ENCODE peak calls at places on chromosome 14, in seven cellular contexts. Z is cardiac fibroblast, I is epithelial cell of proximal tubule, H is fibroblast of the aortic adventitia, N is astrocyte, B is A549, W is GM23338. R is an unnamed sample.

GRCh38 chr14:31122098-31122611 is 85.4 kb downstream of the HECTD1 start:
- DNase-seq in Z (peak), I (no peak), H (no peak), N (peak), B (no peak), W (no peak), R (peak)

GRCh38 chr14:96257900-96258299 is 1.9 kb downstream of the BDKRB1 start:
- DNase-seq in Z (no peak), I (no peak), H (no peak), N (no peak), B (no peak), W (no peak), R (no peak)

GRCh38 chr14:77041837-77042557 is 13.5 kb upstream of the IRF2BPL start:
- DNase-seq in Z (peak), I (no peak), H (peak), N (peak), B (no peak), W (no peak), R (peak)

GRCh38 chr14:61802010-61802621 is 39.9 kb downstream of the SNAPC1 start:
- DNase-seq in Z (no peak), I (no peak), H (no peak), N (no peak), B (no peak), W (no peak), R (no peak)

GRCh38 chr14:67636361-67636919 is 16.7 kb downstream of the ARG2 start:
- DNase-seq in Z (peak), I (peak), H (peak), N (no peak), B (no peak), W (no peak), R (peak)

GRCh38 chr14:54669759-54670630 is 103.1 kb downstream of the SAMD4A start:
- DNase-seq in Z (peak), I (no peak), H (peak), N (peak), B (no peak), W (no peak), R (peak)

GRCh38 chr14:104172349-104172748 is 34.0 kb downstream of the KIF26A start:
- DNase-seq in Z (no peak), I (no peak), H (no peak), N (no peak), B (no peak), W (no peak), R (no peak)

GRCh38 chr14:36506732-36507614 is 13.1 kb downstream of the NKX2-1 start:
- DNase-seq in Z (no peak), I (no peak), H (no peak), N (no peak), B (no peak), W (no peak), R (no peak)

GRCh38 chr14:59055439-59056045 is 132.9 kb upstream of the DAAM1 start:
- DNase-seq in Z (peak), I (no peak), H (peak), N (peak), B (peak), W (peak), R (peak)

GRCh38 chr14:68637106-68638021 is 155.5 kb downstream of the ZFP36L1 start:
- DNase-seq in Z (peak), I (no peak), H (peak), N (peak), B (no peak), W (no peak), R (no peak)

GRCh38 chr14:57051633-57052032 is 217.1 kb downstream of the EXOC5 start:
- DNase-seq in Z (no peak), I (no peak), H (no peak), N (no peak), B (no peak), W (peak), R (no peak)

GRCh38 chr14:89498836-89499235 is 81.8 kb upstream of the FOXN3 start:
- DNase-seq in Z (no peak), I (no peak), H (no peak), N (no peak), B (no peak), W (no peak), R (no peak)

GRCh38 chr14:102907980-102908730 is 14.3 kb upstream of the AMN start:
- DNase-seq in Z (no peak), I (no peak), H (no peak), N (no peak), B (no peak), W (no peak), R (no peak)

GRCh38 chr14:51666831-51667230 is 15.1 kb downstream of the FRMD6 start:
- DNase-seq in Z (no peak), I (no peak), H (peak), N (no peak), B (no peak), W (no peak), R (no peak)

GRCh38 chr14:78143489-78144145 is 26.6 kb upstream of the NRXN3 start:
- DNase-seq in Z (no peak), I (peak), H (peak), N (peak), B (peak), W (no peak), R (peak)

GRCh38 chr14:77177623-77178185 is 3.9 kb upstream of the TMEM63C start:
- DNase-seq in Z (no peak), I (no peak), H (no peak), N (no peak), B (no peak), W (no peak), R (no peak)

GRCh38 chr14:58100735-58101368 is 51.2 kb downstream of the ARMH4 start:
- DNase-seq in Z (no peak), I (no peak), H (peak), N (peak), B (no peak), W (no peak), R (peak)

GRCh38 chr14:99626041-99626648 is 18.8 kb upstream of the HHIPL1 start:
- DNase-seq in Z (no peak), I (no peak), H (no peak), N (peak), B (no peak), W (no peak), R (no peak)

GRCh38 chr14:32578181-32578580 is 249.1 kb downstream of the AKAP6 start:
- DNase-seq in Z (no peak), I (no peak), H (no peak), N (no peak), B (no peak), W (no peak), R (no peak)

GRCh38 chr14:75295061-75295461 is 16.4 kb downstream of the FOS start:
- DNase-seq in Z (peak), I (no peak), H (peak), N (peak), B (peak), W (peak), R (peak)

GRCh38 chr14:39107624-39108023 is 4.6 kb upstream of the SEC23A start:
- DNase-seq in Z (peak), I (no peak), H (peak), N (peak), B (peak), W (peak), R (peak)

GRCh38 chr14:59328410-59328809 is 136.8 kb downstream of the GPR135 start:
- DNase-seq in Z (no peak), I (no peak), H (no peak), N (no peak), B (no peak), W (no peak), R (peak)

GRCh38 chr14:31241450-31242114 is 34.0 kb upstream of the HECTD1 start:
- DNase-seq in Z (peak), I (no peak), H (peak), N (no peak), B (no peak), W (no peak), R (no peak)

GRCh38 chr14:104576607-104577332 is 2.8 kb upstream of the C14orf180 start:
- DNase-seq in Z (peak), I (no peak), H (peak), N (no peak), B (no peak), W (no peak), R (no peak)

GRCh38 chr14:41362134-41362533 is 244.5 kb upstream of the LRFN5 start:
- DNase-seq in Z (no peak), I (no peak), H (no peak), N (no peak), B (no peak), W (peak), R (peak)

GRCh38 chr14:106820119-106820518 is 1293.7 kb downstream of the TMEM121 start:
- DNase-seq in Z (no peak), I (no peak), H (no peak), N (no peak), B (no peak), W (no peak), R (no peak)

GRCh38 chr14:73589128-73589527 is 2.5 kb upstream of the ACOT4 start:
- DNase-seq in Z (no peak), I (no peak), H (no peak), N (no peak), B (no peak), W (no peak), R (no peak)

GRCh38 chr14:100076133-100076532 is 10.9 kb downstream of the EVL start:
- DNase-seq in Z (peak), I (no peak), H (peak), N (no peak), B (peak), W (peak), R (peak)

GRCh38 chr14:61536661-61537566 is 158.4 kb upstream of the HIF1A start:
- DNase-seq in Z (no peak), I (no peak), H (no peak), N (no peak), B (no peak), W (no peak), R (no peak)

GRCh38 chr14:32865827-32866376 is 72.8 kb upstream of the NPAS3 start:
- DNase-seq in Z (no peak), I (no peak), H (no peak), N (no peak), B (no peak), W (no peak), R (no peak)

GRCh38 chr14:69786628-69787027 is 10.4 kb downstream of the SLC10A1 start:
- DNase-seq in Z (no peak), I (no peak), H (no peak), N (no peak), B (no peak), W (no peak), R (no peak)

GRCh38 chr14:98984719-98985041 is 287.3 kb downstream of the BCL11B start:
- DNase-seq in Z (no peak), I (no peak), H (no peak), N (no peak), B (no peak), W (no peak), R (no peak)

GRCh38 chr14:53620325-53620716 is 336.3 kb downstream of the BMP4 start:
- DNase-seq in Z (peak), I (peak), H (peak), N (peak), B (no peak), W (no peak), R (no peak)

DNA sequence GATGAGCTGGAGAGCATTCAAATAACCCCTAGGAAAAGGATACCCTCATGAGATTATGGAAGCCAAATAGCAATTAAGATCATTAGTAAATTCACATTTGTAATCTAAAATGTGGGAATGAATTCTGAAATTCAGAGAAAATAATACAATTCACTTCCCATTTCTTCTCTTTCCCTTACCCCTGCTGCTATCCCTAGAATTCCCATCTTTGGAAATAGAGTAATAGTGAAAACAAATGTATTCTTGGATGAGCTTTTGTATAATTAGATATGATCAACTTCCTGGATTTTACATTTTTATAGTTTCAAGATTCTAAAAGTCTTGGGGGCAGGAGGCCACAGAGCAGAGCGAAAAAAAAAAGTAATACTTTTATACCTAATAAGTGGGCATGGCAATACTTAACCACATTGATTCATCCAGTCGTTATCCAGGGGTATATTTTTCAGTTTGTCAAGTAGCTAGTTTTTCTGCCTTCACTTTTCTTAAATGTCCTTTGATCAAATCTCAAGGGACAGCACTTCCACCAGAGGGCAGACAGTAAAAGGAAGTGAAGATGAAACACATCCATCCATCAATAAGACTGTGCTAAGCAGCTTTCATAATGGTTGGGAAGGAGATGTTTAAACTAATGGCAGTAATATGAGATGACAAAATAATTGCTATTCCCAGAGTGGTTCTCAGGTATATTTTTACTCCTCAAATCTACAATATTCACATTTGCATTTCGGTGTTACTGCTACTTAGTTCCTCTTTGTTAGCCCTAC is 401.3 kb downstream of the DIO2 start:
- DNase-seq in Z (peak), I (no peak), H (no peak), N (no peak), B (peak), W (peak), R (peak)
- TF ChIP-seq CTCF in Z (peak), I (peak), H (no peak), N (peak), B (peak), W (peak), R (peak)

GRCh38 chr14:101709533-101709881 is 52.0 kb upstream of the PPP2R5C start:
- DNase-seq in Z (no peak), I (no peak), H (no peak), N (no peak), B (no peak), W (no peak), R (no peak)

GRCh38 chr14:101707285-101707842 is 54.1 kb upstream of the PPP2R5C start:
- DNase-seq in Z (peak), I (peak), H (peak), N (peak), B (peak), W (peak), R (peak)

GRCh38 chr14:101707863-101708620 is 53.5 kb upstream of the PPP2R5C start:
- DNase-seq in Z (no peak), I (no peak), H (no peak), N (no peak), B (no peak), W (no peak), R (no peak)

GRCh38 chr14:101709962-101710891 is 51.3 kb upstream of the PPP2R5C start:
- DNase-seq in Z (no peak), I (no peak), H (no peak), N (no peak), B (no peak), W (no peak), R (peak)

DNA sequence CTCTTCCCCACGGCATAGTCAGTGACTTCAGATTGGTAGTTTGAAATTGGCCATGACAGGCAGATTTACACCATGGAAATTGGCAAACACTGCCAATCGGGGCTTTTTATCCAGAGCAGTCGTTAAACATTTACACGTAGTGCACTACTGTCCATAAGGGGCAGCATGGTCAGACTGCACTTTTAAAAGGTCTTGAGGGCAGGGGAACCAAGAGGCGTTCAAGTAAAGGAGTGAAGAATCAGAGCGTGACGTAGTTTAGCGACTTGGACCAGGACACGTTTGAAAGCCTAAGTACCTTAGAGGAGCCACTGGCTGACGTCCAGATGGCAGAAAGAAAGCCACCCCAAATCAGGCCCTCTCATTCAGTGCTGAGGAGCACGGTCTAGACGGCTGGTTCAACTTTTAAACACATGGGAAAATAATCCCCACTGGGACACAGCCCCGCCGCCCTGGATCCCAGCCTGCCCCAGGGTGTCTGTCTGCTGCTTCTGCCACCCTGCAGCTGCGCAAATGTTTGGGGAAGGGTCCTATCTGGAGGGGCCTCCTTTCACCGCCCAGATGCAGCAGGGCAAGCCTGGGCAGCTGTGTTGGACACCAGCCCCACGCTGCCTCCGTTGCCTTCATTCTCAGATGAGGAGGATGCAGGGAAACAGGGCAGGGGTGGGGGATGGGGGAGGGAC is 52.5 kb upstream of the PPP2R5C start:
- DNase-seq in Z (no peak), I (no peak), H (no peak), N (no peak), B (no peak), W (no peak), R (no peak)
- H3K4me3 ChIP-seq in Z (no peak), I (no peak), H (no peak), N (no peak), B (no peak), W (no peak), R (no peak)

GRCh38 chr14:66610154-66610563 is 102.2 kb downstream of the GPHN start:
- DNase-seq in Z (peak), I (no peak), H (no peak), N (no peak), B (no peak), W (peak), R (peak)
- TF ChIP-seq CTCF in Z (peak), I (peak), H (peak), N (peak), B (peak), W (peak), R (peak)

GRCh38 chr14:71333705-71334104 is 426.4 kb downstream of the PCNX1 start:
- DNase-seq in Z (no peak), I (no peak), H (no peak), N (no peak), B (no peak), W (no peak), R (no peak)

GRCh38 chr14:71332476-71332875 is 425.2 kb downstream of the PCNX1 start:
- DNase-seq in Z (no peak), I (no peak), H (no peak), N (no peak), B (no peak), W (no peak), R (no peak)

GRCh38 chr14:71338153-71338552 is 430.9 kb downstream of the PCNX1 start:
- DNase-seq in Z (no peak), I (no peak), H (no peak), N (no peak), B (no peak), W (no peak), R (no peak)

GRCh38 chr14:71339650-71340415 is 432.6 kb downstream of the PCNX1 start:
- DNase-seq in Z (no peak), I (no peak), H (peak), N (no peak), B (no peak), W (no peak), R (no peak)

GRCh38 chr14:71336488-71337192 is 429.4 kb downstream of the PCNX1 start:
- DNase-seq in Z (no peak), I (no peak), H (no peak), N (no peak), B (no peak), W (no peak), R (no peak)
- H3K4me3 ChIP-seq in Z (no peak), I (peak), H (no peak), N (no peak), B (no peak), W (no peak), R (no peak)

DNA sequence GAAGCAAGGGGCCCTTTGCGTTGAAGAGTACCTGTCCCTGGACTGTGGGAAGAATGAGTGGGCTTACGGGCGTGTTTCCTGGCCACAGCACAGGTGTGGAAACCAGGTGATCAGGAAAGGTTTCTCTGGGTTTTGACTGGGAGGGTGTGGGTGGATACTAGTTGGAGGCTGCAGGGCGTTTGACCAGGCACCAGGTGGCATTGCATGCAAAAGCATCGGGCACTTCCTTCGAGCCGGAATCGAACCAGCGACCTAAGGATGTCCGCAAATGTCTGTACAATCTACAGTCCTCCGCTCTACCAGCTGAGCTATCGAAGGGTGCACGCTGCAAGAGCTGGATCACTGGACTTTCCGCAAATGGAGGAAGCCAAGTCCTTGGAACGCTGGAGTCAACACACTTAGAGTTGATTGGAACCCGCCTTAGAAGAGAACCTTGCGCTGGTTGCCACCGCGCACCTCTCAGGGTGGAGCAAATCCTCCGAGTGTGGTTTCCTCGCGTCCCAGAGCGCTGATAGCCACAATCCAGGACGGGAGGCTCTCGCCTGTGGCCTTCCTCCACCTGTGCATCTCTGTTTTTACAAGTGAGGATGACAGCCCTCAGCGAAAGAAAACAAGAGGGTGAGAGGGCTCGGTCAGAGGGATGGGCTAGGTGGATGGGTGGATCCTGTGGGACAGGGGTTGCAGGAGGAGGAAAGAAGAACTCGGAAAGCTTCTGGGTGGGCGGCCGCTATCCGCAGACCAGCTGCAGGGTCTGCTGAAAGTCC is 21.2 kb upstream of the RNASE4 start:
- DNase-seq in Z (peak), I (no peak), H (peak), N (peak), B (peak), W (peak), R (peak)
- TF ChIP-seq CTCF in Z (peak), I (peak), H (peak), N (no peak), B (peak), W (peak), R (peak)

GRCh38 chr14:22713631-22713950 is 52.9 kb upstream of the OXA1L start:
- DNase-seq in Z (no peak), I (no peak), H (no peak), N (no peak), B (no peak), W (no peak), R (no peak)
- H3K4me3 ChIP-seq in Z (no peak), I (peak), H (no peak), N (no peak), B (peak), W (peak), R (no peak)

R was measured in bronchial epithelial cell.